ENCODE peak calls at places on chromosomes 1 and 21, in four cellular contexts. S is brain microvascular endothelial cell, Q is GM12864, U is PC-9. W is an unnamed sample.

GRCh38 chr1:227559499-227559898 is 3.9 kb upstream of the ZNF678 start:
- DNase-seq in S (no peak), Q (no peak), U (no peak), W (no peak)

GRCh38 chr1:229717774-229718173 is 91.7 kb downstream of the URB2 start:
- DNase-seq in S (no peak), Q (no peak), U (no peak), W (no peak)

GRCh38 chr1:3978928-3979325 is 78.9 kb upstream of the C1orf174 start:
- DNase-seq in S (no peak), Q (no peak), U (no peak), W (no peak)

GRCh38 chr1:240126821-240127220 is 35.1 kb downstream of the FMN2 start:
- DNase-seq in S (peak), Q (no peak), U (no peak), W (no peak)

GRCh38 chr1:28416509-28417194 is 47.1 kb downstream of the PHACTR4 start:
- DNase-seq in S (no peak), Q (no peak), U (no peak), W (no peak)

GRCh38 chr1:178713270-178713669 is 11.8 kb upstream of the RALGPS2 start:
- DNase-seq in S (no peak), Q (no peak), U (no peak), W (no peak)

GRCh38 chr1:161069731-161070270 is at the start of gene ARHGAP30:
- DNase-seq in S (no peak), Q (peak), U (no peak), W (no peak)

GRCh38 chr1:158830904-158831507 is at the start of gene MNDA:
- DNase-seq in S (no peak), Q (peak), U (no peak), W (no peak)

GRCh38 chr1:8077120-8077573 is 51.0 kb upstream of the ERRFI1 start:
- DNase-seq in S (peak), Q (no peak), U (peak), W (no peak)

GRCh38 chr1:93723733-93724270 is 42.2 kb upstream of the BCAR3 start:
- DNase-seq in S (no peak), Q (no peak), U (no peak), W (no peak)
- TF ChIP-seq CTCF in S (no peak), Q (no peak), U (no peak), W (no peak)

GRCh38 chr1:153354515-153355193 is 3.0 kb upstream of the S100A9 start:
- DNase-seq in S (no peak), Q (no peak), U (no peak), W (no peak)
- TF ChIP-seq CTCF in S (peak), Q (no peak), U (no peak), W (no peak)

DNA sequence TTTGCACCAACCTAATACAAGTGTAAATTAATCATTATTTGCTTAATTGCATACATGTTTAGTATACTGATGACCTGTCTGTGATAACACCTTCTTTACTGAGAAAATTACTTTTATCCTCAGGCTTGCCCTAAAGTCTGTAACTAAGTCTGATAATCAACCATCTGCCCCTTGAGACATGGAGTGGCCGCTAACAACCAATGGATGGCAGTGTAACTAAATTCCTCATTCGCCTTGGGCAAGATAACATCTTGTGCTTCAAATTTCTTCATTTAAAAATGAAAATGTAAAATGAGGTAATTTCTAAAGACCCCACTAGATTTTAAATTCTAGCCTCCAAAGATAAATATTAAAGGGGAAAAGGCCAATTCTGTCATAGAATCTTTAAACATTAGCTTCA is 85.1 kb downstream of the ENAH start:
- DNase-seq in S (peak), Q (no peak), U (no peak), W (no peak)
- TF ChIP-seq CTCF in S (peak), Q (no peak), U (peak), W (no peak)

DNA sequence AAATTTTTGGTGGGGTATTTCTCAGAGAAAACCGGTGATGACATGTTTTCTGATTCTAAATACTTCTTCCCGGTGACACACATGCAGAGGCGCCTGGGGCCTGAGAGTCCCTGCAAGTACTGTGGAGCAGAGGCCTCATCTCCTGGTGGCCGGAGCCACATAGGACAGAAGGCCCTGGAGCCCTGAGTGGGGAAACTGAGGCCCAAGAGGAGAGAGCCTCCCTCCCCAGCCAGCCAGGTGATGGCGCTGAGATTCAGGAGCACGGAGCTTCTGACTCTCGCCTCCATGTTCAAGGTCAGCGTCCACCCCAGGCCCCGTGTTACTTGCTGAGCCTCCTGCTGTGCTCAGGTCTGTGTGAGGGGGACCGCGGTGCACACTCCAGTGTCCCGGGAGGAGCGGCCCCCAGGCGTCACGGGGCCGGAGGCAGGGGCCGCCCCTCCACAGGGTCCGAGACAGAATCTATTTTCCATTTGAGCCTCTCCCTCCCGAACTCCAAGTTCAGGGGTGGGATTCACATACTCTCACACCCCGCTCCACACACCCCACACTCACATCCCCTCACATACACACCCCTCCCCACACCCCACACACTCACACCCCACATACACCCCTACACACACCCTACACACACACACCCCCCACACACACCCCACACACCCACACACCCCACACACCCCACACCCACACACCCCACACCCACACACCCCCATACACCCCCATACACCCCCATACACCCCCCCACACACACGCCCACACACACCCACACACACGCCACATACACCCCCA is 43.8 kb downstream of the SLX9 start:
- DNase-seq in S (no peak), Q (no peak), U (no peak), W (no peak)
- TF ChIP-seq CTCF in S (no peak), Q (no peak), U (no peak), W (no peak)

GRCh38 chr1:26861286-26861701 is 1.7 kb upstream of the SFN start:
- DNase-seq in S (peak), Q (no peak), U (peak), W (no peak)

GRCh38 chr1:26863677-26864060 is 720 bp downstream of the SFN start:
- DNase-seq in S (no peak), Q (no peak), U (no peak), W (no peak)

GRCh38 chr1:26861889-26862371 is 1.0 kb upstream of the SFN start:
- DNase-seq in S (no peak), Q (no peak), U (peak), W (no peak)

GRCh38 chr1:26862781-26863676 is at the start of gene SFN:
- DNase-seq in S (no peak), Q (no peak), U (peak), W (no peak)

GRCh38 chr1:26864610-26865480 is 1.9 kb downstream of the SFN start:
- DNase-seq in S (peak), Q (peak), U (peak), W (peak)
- TF ChIP-seq CTCF in S (peak), Q (no peak), U (no peak), W (no peak)

GRCh38 chr1:1899266-1899966 is 8.5 kb upstream of the GNB1 start:
- DNase-seq in S (no peak), Q (no peak), U (no peak), W (no peak)
- TF ChIP-seq CTCF in S (peak), Q (peak), U (peak), W (no peak)

DNA sequence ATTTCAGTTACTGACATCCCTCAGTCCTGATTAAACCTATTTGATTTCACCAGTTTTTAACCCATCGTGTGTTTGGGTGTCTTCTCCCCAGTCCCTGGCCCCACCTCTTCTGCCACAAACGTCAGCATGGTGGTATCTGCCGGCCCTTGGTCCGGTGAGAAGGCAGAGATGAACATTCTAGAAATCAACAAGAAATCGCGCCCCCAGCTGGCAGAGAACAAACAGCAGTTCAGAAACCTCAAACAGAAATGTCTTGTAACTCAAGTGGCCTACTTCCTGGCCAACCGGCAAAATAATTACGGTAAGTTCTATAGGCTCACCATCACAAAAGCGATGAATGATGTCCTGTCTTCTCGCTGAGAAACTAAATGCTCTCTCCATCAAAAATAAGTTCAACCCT is 28.7 kb downstream of the NBPF3 start:
- DNase-seq in S (peak), Q (no peak), U (no peak), W (no peak)
- TF ChIP-seq CTCF in S (peak), Q (peak), U (peak), W (peak)

GRCh38 chr1:173408886-173409285 is 68.2 kb upstream of the PRDX6 start:
- DNase-seq in S (no peak), Q (no peak), U (no peak), W (no peak)
- TF ChIP-seq CTCF in S (no peak), Q (no peak), U (no peak), W (no peak)

GRCh38 chr1:93143136-93143535 is 37.1 kb downstream of the TMED5 start:
- DNase-seq in S (no peak), Q (peak), U (no peak), W (no peak)
- TF ChIP-seq CTCF in S (no peak), Q (no peak), U (no peak), W (no peak)

W was measured in AG09319.